ENCODE peak calls at places on chromosomes 6 and 20, in nine cellular contexts. O, X, D, V, S, Q, G, C and T are unnamed samples.

GRCh38 chr6:12060780-12061619 is 48.9 kb downstream of the HIVEP1 start:
- DNase-seq in O (peak; percentile 68), G (no peak), Q (peak; percentile 51), S (peak; percentile 87), V (peak; percentile 93), D (peak; percentile 96), X (peak; percentile 59), C (peak; percentile 56), T (peak; percentile 90)

GRCh38 chr6:42929928-42930360 is 664 bp downstream of the CNPY3 start:
- DNase-seq in Q (peak; percentile 82), S (no peak), V (peak; percentile 72), D (peak; percentile 96), C (peak; percentile 57), O (peak; percentile 77), G (no peak), X (peak; percentile 78), T (peak; percentile 70)

GRCh38 chr6:130188207-130188899 is 34.4 kb downstream of the SAMD3 start:
- DNase-seq in D (no peak), Q (no peak), C (no peak), O (no peak), X (no peak), S (no peak), V (no peak), G (no peak), T (no peak)

GRCh38 chr6:3321875-3322274 is 63.1 kb downstream of the PSMG4 start:
- DNase-seq in X (no peak), O (no peak), V (no peak), S (peak; percentile 8), G (no peak), D (no peak), Q (no peak), C (no peak), T (no peak)

GRCh38 chr6:108844135-108844534 is 4.1 kb upstream of the ARMC2 start:
- DNase-seq in C (no peak), Q (no peak), G (no peak), D (no peak), O (no peak), V (no peak), X (no peak), S (no peak), T (no peak)

GRCh38 chr6:110053395-110054240 is 75.5 kb downstream of the GPR6 start:
- DNase-seq in C (peak; percentile 40), D (peak; percentile 45), X (peak; percentile 48), S (peak; percentile 72), O (peak; percentile 70), Q (peak; percentile 68), V (no peak), G (no peak), T (peak; percentile 65)

GRCh38 chr6:73309784-73310502 is 44.1 kb downstream of the DPPA5 start:
- DNase-seq in G (peak; percentile 77), V (peak; percentile 32), D (peak; percentile 83), Q (peak; percentile 52), X (peak; percentile 36), S (peak; percentile 84), C (peak; percentile 49), O (peak; percentile 60), T (peak; percentile 57)

GRCh38 chr6:112522600-112522999 is 175.5 kb downstream of the RFPL4B start:
- DNase-seq in O (peak; percentile 2), Q (peak; percentile 8), V (no peak), S (no peak), D (no peak), C (peak; percentile 9), X (no peak), G (no peak), T (no peak)

GRCh38 chr20:40966103-40966502 is 62.5 kb upstream of the TOP1 start:
- DNase-seq in C (no peak), X (no peak), O (peak; percentile 11), S (peak; percentile 84), Q (no peak), D (peak; percentile 50), G (no peak), V (no peak), T (no peak)

GRCh38 chr20:21050710-21051109 is 55.4 kb downstream of the LINC00237 start:
- DNase-seq in G (no peak), Q (no peak), S (no peak), V (no peak), O (no peak), C (no peak), X (no peak), D (no peak), T (no peak)

GRCh38 chr20:21047981-21048380 is 58.2 kb downstream of the LINC00237 start:
- DNase-seq in C (no peak), D (no peak), O (no peak), Q (no peak), G (no peak), V (no peak), X (no peak), S (no peak), T (peak; percentile 7)

GRCh38 chr20:21046413-21047070 is 59.6 kb downstream of the LINC00237 start:
- DNase-seq in D (no peak), O (no peak), V (no peak), G (no peak), X (no peak), C (no peak), Q (no peak), S (peak; percentile 74), T (no peak)

GRCh38 chr20:21052241-21052640 is 53.9 kb downstream of the LINC00237 start:
- DNase-seq in O (no peak), D (no peak), X (no peak), S (no peak), G (no peak), C (no peak), V (no peak), Q (no peak), T (no peak)

GRCh38 chr20:21048841-21049273 is 57.3 kb downstream of the LINC00237 start:
- DNase-seq in V (peak; percentile 34), C (no peak), G (peak; percentile 84), S (peak; percentile 93), D (peak; percentile 44), O (peak; percentile 3), X (no peak), Q (no peak), T (peak; percentile 5)
- TF ChIP-seq CTCF in V (peak; percentile 65), C (peak; percentile 40), G (peak; percentile 53), S (peak; percentile 94), D (peak; percentile 89), O (peak; percentile 53), X (peak; percentile 48), Q (peak; percentile 51), T (peak; percentile 12)

DNA sequence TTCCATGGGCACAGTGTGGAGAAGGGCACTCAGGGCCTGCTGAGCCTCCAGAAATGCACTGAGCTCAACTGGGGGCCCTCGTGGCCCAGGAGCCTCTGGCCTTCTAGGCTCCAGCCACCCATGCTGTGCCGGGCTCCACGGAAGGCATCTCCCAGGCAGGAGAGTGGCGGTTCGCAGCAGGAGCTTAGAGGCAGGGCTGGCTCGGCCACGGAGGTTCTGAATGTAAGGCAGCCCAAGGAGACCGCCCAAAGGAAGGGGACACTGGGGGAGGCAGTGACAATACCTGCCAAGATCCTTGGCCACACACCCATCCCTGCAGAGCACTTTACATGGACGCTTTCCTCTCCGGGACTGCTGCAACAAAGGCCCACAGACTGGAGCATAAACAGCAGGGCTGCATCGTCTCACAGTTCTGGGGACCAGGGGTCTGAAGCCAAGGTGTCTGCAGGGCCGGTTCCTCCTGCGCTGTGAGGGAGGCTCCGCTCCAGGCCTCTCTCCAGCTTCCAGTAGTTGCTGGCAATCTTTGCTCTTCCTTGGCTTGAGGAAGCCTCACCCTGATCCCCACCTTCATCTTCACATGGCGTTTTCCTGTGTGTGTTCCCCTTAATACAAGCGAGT is 128.2 kb upstream of the CDH4 start:
- DNase-seq in S (no peak), C (no peak), G (no peak), X (no peak), O (no peak), V (no peak), D (no peak), Q (no peak), T (no peak)
- H3K4me3 ChIP-seq in S (no peak overlapping the region), C (no peak overlapping the region), G (no peak overlapping the region), X (no peak overlapping the region), O (no peak overlapping the region), V (no peak overlapping the region), D (no peak overlapping the region), Q (no peak overlapping the region), T (no peak overlapping the region)

DNA sequence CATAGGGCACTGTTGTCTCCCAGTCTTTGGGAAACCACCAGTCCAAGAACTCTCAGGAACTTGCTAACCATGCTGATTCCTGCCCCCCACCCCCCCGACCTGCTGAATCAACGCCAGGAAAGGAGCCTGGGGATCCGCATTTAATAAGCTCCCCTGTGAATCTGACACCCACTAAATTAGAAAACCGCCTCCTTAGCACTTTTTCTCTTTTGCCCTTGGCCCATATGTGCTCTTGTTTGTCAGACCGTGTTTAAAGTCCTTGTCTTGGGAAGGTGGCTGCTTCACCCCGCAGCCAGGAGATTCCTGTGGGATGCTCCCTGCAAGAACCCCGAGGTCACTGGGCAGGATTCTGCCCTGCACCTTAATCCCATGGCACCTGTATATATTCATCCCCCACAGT is 15.7 kb upstream of the FOXP4 start:
- DNase-seq in Q (no peak), X (no peak), V (no peak), C (no peak), D (no peak), G (no peak), S (no peak), O (no peak), T (no peak)
- TF ChIP-seq CTCF in Q (no peak), X (no peak), V (no peak), C (no peak), D (no peak), G (no peak), S (no peak), O (no peak), T (no peak)

GRCh38 chr20:1687053-1687452 is 29.5 kb upstream of the SIRPG start:
- DNase-seq in V (no peak), Q (no peak), O (no peak), S (no peak), C (no peak), D (no peak), X (no peak), G (no peak), T (no peak)

GRCh38 chr20:1688886-1689538 is 31.4 kb upstream of the SIRPG start:
- DNase-seq in G (no peak), Q (no peak), X (no peak), C (no peak), O (no peak), S (no peak), V (no peak), D (no peak), T (no peak)

GRCh38 chr20:1684872-1685271 is 27.3 kb upstream of the SIRPG start:
- DNase-seq in O (no peak), V (no peak), C (no peak), D (no peak), S (no peak), G (no peak), Q (no peak), X (no peak), T (no peak)

GRCh38 chr20:1686151-1686748 is 28.7 kb upstream of the SIRPG start:
- DNase-seq in G (no peak), S (no peak), D (no peak), X (no peak), Q (no peak), O (no peak), C (no peak), V (no peak), T (no peak)

GRCh38 chr20:1685304-1686052 is 27.9 kb upstream of the SIRPG start:
- DNase-seq in X (no peak), Q (no peak), V (no peak), C (no peak), G (no peak), O (no peak), D (no peak), S (no peak), T (no peak)
- H3K4me3 ChIP-seq in X (no peak overlapping the region), Q (no peak overlapping the region), V (peak overlapping the region; percentile 61), C (no peak overlapping the region), G (no peak overlapping the region), O (no peak overlapping the region), D (no peak overlapping the region), S (no peak overlapping the region), T (no peak overlapping the region)